ENCODE peak calls at places on chromosomes 1 and 21, in five cellular contexts. A, B, X, H and G are unnamed samples. For H3K4me1, the result is how much of the 10 kb centered on the place peaks cover.

GRCh38 chr21:25791321-25791720 is 56.5 kb downstream of the GABPA start:
- DNase-seq in A (no peak), B (no peak), X (no peak), H (no peak), G (no peak)

GRCh38 chr1:75092141-75092540 is 42.0 kb upstream of the LHX8 start:
- DNase-seq in A (no peak), B (peak), X (peak), H (no peak), G (no peak)

GRCh38 chr1:174916846-174917245 is 82.9 kb upstream of the CACYBP start:
- DNase-seq in A (no peak), B (no peak), X (no peak), H (no peak), G (no peak)

GRCh38 chr1:202160377-202160940 is at the start of gene PTPN7:
- DNase-seq in A (no peak), B (peak), X (no peak), H (no peak), G (no peak)

GRCh38 chr1:239547987-239548386 is 161.6 kb downstream of the CHRM3 start:
- DNase-seq in A (no peak), B (no peak), X (no peak), H (no peak), G (no peak)

GRCh38 chr1:3707298-3707938 is 44.8 kb upstream of the CCDC27 start:
- DNase-seq in A (no peak), B (peak), X (peak), H (peak), G (no peak)

GRCh38 chr1:66383168-66383567 is 150.8 kb upstream of the SGIP1 start:
- DNase-seq in A (no peak), B (no peak), X (no peak), H (no peak), G (no peak)

GRCh38 chr1:45687014-45687752 is 798 bp upstream of the TMEM69 start:
- DNase-seq in A (peak), B (peak), X (peak), H (peak), G (peak)

GRCh38 chr1:241250465-241250864 is 106.5 kb downstream of the RGS7 start:
- DNase-seq in A (no peak), B (no peak), X (no peak), H (no peak), G (no peak)

GRCh38 chr21:46555225-46555617 is 49.7 kb downstream of the S100B start:
- DNase-seq in A (no peak), B (no peak), X (no peak), H (peak), G (no peak)

GRCh38 chr21:42664614-42665013 is 11.2 kb downstream of the PDE9A start:
- DNase-seq in A (no peak), B (no peak), X (no peak), H (no peak), G (no peak)

GRCh38 chr1:71414229-71414628 is 333.4 kb upstream of the ZRANB2 start:
- DNase-seq in A (no peak), B (no peak), X (no peak), H (no peak), G (no peak)

GRCh38 chr1:97245682-97246081 is 524.1 kb downstream of the PTBP2 start:
- DNase-seq in A (peak), B (no peak), X (no peak), H (no peak), G (no peak)

GRCh38 chr1:31621498-31621820 is 4.0 kb downstream of the HCRTR1 start:
- DNase-seq in A (no peak), B (no peak), X (no peak), H (no peak), G (no peak)

GRCh38 chr21:32253215-32253641 is 25.6 kb downstream of the MIS18A start:
- DNase-seq in A (peak), B (no peak), X (peak), H (no peak), G (no peak)

GRCh38 chr21:42820513-42821465 is 58.5 kb downstream of the WDR4 start:
- DNase-seq in A (no peak), B (no peak), X (no peak), H (peak), G (no peak)

GRCh38 chr1:208047476-208047934 is 136.6 kb upstream of the CD34 start:
- DNase-seq in A (no peak), B (no peak), X (no peak), H (no peak), G (no peak)

GRCh38 chr1:4172659-4173599 is 272.9 kb upstream of the C1orf174 start:
- DNase-seq in A (no peak), B (peak), X (no peak), H (peak), G (no peak)

GRCh38 chr1:12539705-12540579 is 78.1 kb downstream of the DHRS3 start:
- DNase-seq in A (peak), B (peak), X (peak), H (peak), G (peak)

GRCh38 chr1:203990118-203990517 is 82.8 kb upstream of the SOX13 start:
- DNase-seq in A (no peak), B (no peak), X (no peak), H (no peak), G (no peak)

GRCh38 chr1:184386271-184387068 is at the start of gene C1orf21:
- DNase-seq in A (peak), B (peak), X (peak), H (peak), G (peak)

GRCh38 chr1:46401964-46402626 is 8.0 kb downstream of the FAAH start:
- DNase-seq in A (peak), B (peak), X (peak), H (peak), G (no peak)

GRCh38 chr1:11465307-11465706 is 13.6 kb upstream of the DISP3 start:
- DNase-seq in A (no peak), B (no peak), X (no peak), H (no peak), G (no peak)

GRCh38 chr1:152879559-152880198 is 1.6 kb downstream of the SMCP start:
- DNase-seq in A (no peak), B (no peak), X (no peak), H (no peak), G (no peak)
- H2BK12ac ChIP-seq in A (no peak), B (no peak), X (no peak), H (no peak), G (no peak)

GRCh38 chr21:38960251-38960650 is 154.5 kb downstream of the ETS2 start:
- DNase-seq in A (no peak), B (no peak), X (no peak), H (no peak), G (no peak)
- H3K4ac ChIP-seq in A (peak), B (no peak), X (no peak), H (no peak), G (no peak)

DNA sequence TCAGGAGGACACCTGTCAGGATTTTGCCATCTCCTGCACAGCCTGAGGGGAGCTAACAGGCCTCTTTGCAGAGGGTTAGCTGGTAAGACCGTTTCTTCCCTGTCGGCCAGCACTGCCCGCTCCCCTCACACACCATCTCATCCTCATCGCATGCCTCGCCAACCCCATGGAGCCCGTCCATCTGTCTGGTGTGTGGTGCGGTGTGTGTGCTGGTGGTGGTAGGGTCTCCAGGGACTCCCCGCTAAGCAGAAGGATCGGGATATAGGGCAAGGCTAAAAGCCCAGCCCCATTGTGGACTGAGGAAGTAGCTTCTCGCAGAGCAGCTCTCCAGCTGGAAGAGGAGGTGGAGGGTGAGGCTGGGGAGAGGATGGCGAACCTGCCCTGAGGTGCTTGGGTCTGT is 6.8 kb upstream of the SFN start:
- DNase-seq in A (no peak), B (no peak), X (no peak), H (no peak), G (no peak)
- H3K4me1 ChIP-seq in A (under half), B (under half), X (under half), H (under half), G (under half)

GRCh38 chr1:119116725-119117124 is 23.7 kb downstream of the WARS2 start:
- DNase-seq in A (peak), B (no peak), X (no peak), H (peak), G (no peak)
- H2BK12ac ChIP-seq in A (no peak), B (no peak), X (peak), H (no peak), G (no peak)

GRCh38 chr1:109307363-109308021 is 681 bp upstream of the MYBPHL start:
- DNase-seq in A (peak), B (no peak), X (no peak), H (no peak), G (peak)
- H3K4ac ChIP-seq in A (no peak), B (no peak), X (peak), H (no peak), G (no peak)

GRCh38 chr21:29555601-29556000 is 256.9 kb downstream of the BACH1 start:
- DNase-seq in A (no peak), B (no peak), X (no peak), H (no peak), G (no peak)
- H3K4me1 ChIP-seq in A (under half), B (under half), X (under half), H (under half), G (under half)

DNA sequence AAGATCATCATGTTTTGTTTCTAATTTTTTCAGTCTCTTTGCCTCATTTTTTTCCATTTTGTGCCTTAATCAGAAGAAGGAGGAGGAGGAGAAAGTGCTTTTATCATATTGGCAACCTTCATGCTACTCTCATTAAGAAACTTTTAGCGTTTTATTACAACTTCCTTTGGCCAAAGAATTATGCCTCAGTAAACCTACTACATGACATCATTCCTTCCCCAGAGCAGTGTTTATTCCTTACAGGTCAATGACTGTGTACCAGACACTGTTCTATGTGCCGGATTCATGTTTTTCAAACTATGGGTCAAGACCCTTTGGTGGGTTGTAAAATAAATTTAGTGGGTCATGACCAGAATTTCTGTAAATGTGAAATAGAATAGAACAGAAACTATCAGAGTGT is 110.4 kb downstream of the SLC30A10 start:
- DNase-seq in A (no peak), B (no peak), X (no peak), H (no peak), G (no peak)
- H2BK12ac ChIP-seq in A (no peak), B (no peak), X (no peak), H (no peak), G (no peak)

GRCh38 chr1:117092594-117092993 is 29.0 kb downstream of the TRIM45 start:
- DNase-seq in A (no peak), B (no peak), X (no peak), H (no peak), G (no peak)

GRCh38 chr1:117096871-117097842 is 24.4 kb downstream of the TRIM45 start:
- DNase-seq in A (peak), B (no peak), X (peak), H (no peak), G (no peak)

GRCh38 chr1:117093091-117093534 is 28.4 kb downstream of the TRIM45 start:
- DNase-seq in A (peak), B (peak), X (peak), H (no peak), G (peak)

GRCh38 chr1:117093870-117094621 is 27.5 kb downstream of the TRIM45 start:
- DNase-seq in A (peak), B (peak), X (no peak), H (no peak), G (no peak)

DNA sequence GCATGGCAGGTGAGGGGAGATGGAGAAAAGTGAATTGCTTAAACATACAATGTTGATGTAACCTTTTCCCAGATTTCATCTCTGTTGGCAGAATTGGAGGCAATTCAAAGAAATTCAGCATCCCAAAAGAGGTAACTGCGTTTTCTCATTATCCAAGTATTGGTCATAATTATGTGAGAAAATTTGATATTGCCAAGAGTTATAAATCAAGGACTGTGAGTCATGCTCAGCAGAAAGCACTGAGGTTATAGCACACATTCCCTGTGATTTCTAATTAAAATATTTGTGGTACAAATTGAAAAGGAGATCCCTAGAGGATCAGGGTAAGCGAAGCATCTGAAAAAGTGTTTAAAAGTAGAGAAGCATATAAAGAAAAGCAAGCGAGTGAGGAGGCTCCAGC is 26.3 kb downstream of the TRIM45 start:
- DNase-seq in A (no peak), B (no peak), X (no peak), H (no peak), G (no peak)
- H3K4ac ChIP-seq in A (no peak), B (no peak), X (peak), H (no peak), G (no peak)

GRCh38 chr1:155000475-155000724 is 2.2 kb upstream of the ZBTB7B start:
- DNase-seq in A (no peak), B (no peak), X (no peak), H (no peak), G (no peak)
- H3K4me1 ChIP-seq in A (under half), B (under half), X (under half), H (under half), G (under half)